ENCODE peak calls at places on chromosomes 16 and 17, in six cellular contexts. One of them, this sample, is unnamed.
A peak's percentile ranks its signal among the peaks of the same experiment; 100 is the strongest.

GRCh38 chr16:30656974-30657865 is 1.0 kb upstream of the FBRS start:
- DNase-seq in spleen: peak; percentile 77
- DNase-seq in A549: no peak
- DNase-seq in ovary: peak; percentile 46
- DNase-seq in CD8-positive, alpha-beta T cell: no peak
- DNase-seq in OCI-LY7: no peak
- DNase-seq in this sample: no peak

GRCh38 chr17:77887110-77887463 is 71.4 kb upstream of the TNRC6C start:
- DNase-seq in OCI-LY7: no peak
- DNase-seq in spleen: peak; percentile 41
- DNase-seq in CD8-positive, alpha-beta T cell: no peak
- DNase-seq in ovary: no peak
- DNase-seq in A549: no peak
- DNase-seq in this sample: no peak

GRCh38 chr16:85170066-85171003 is 58.1 kb upstream of the CIBAR2 start:
- DNase-seq in CD8-positive, alpha-beta T cell: no peak
- DNase-seq in ovary: no peak
- DNase-seq in spleen: no peak
- DNase-seq in OCI-LY7: no peak
- DNase-seq in A549: no peak
- DNase-seq in this sample: no peak

GRCh38 chr17:9971991-9972390 is 66.9 kb upstream of the RCVRN start:
- DNase-seq in ovary: peak; percentile 83
- DNase-seq in CD8-positive, alpha-beta T cell: no peak
- DNase-seq in spleen: peak; percentile 83
- DNase-seq in A549: peak; percentile 24
- DNase-seq in OCI-LY7: no peak
- DNase-seq in this sample: no peak

GRCh38 chr16:51759999-51760398 is 608.9 kb upstream of the SALL1 start:
- DNase-seq in OCI-LY7: no peak
- DNase-seq in CD8-positive, alpha-beta T cell: no peak
- DNase-seq in ovary: no peak
- DNase-seq in spleen: no peak
- DNase-seq in A549: no peak
- DNase-seq in this sample: no peak

GRCh38 chr16:64470916-64471315 is 650.9 kb downstream of the CDH11 start:
- DNase-seq in OCI-LY7: no peak
- DNase-seq in CD8-positive, alpha-beta T cell: no peak
- DNase-seq in A549: no peak
- DNase-seq in spleen: no peak
- DNase-seq in ovary: no peak
- DNase-seq in this sample: no peak

GRCh38 chr16:85431431-85432124 is 181.5 kb upstream of the GSE1 start:
- DNase-seq in ovary: peak; percentile 38
- DNase-seq in A549: no peak
- DNase-seq in spleen: peak; percentile 61
- DNase-seq in CD8-positive, alpha-beta T cell: no peak
- DNase-seq in OCI-LY7: no peak
- DNase-seq in this sample: no peak

GRCh38 chr17:9676742-9677387 is 31.5 kb downstream of the USP43 start:
- DNase-seq in OCI-LY7: no peak
- DNase-seq in spleen: no peak
- DNase-seq in CD8-positive, alpha-beta T cell: no peak
- DNase-seq in A549: peak; percentile 84
- DNase-seq in ovary: no peak
- DNase-seq in this sample: no peak

GRCh38 chr17:2822358-2822757 is 26.1 kb downstream of the RAP1GAP2 start:
- DNase-seq in CD8-positive, alpha-beta T cell: no peak
- DNase-seq in A549: no peak
- DNase-seq in spleen: no peak
- DNase-seq in ovary: no peak
- DNase-seq in OCI-LY7: no peak
- DNase-seq in this sample: no peak

GRCh38 chr17:65278050-65278819 is 141.1 kb downstream of the RGS9 start:
- DNase-seq in ovary: peak; percentile 56
- DNase-seq in CD8-positive, alpha-beta T cell: peak; percentile 20
- DNase-seq in A549: peak; percentile 73
- DNase-seq in OCI-LY7: peak; percentile 6
- DNase-seq in spleen: no peak
- DNase-seq in this sample: no peak

GRCh38 chr17:14270508-14270907 is 30.4 kb upstream of the HS3ST3B1 start:
- DNase-seq in ovary: no peak
- DNase-seq in CD8-positive, alpha-beta T cell: no peak
- DNase-seq in spleen: no peak
- DNase-seq in OCI-LY7: no peak
- DNase-seq in A549: no peak
- DNase-seq in this sample: no peak

GRCh38 chr16:78816499-78817441 is 717.3 kb downstream of the WWOX start:
- DNase-seq in OCI-LY7: no peak
- DNase-seq in A549: no peak
- DNase-seq in CD8-positive, alpha-beta T cell: no peak
- DNase-seq in ovary: no peak
- DNase-seq in spleen: no peak
- DNase-seq in this sample: no peak

GRCh38 chr17:80803451-80804428 is 187.9 kb upstream of the CHMP6 start:
- DNase-seq in ovary: peak; percentile 28
- DNase-seq in CD8-positive, alpha-beta T cell: no peak
- DNase-seq in A549: no peak
- DNase-seq in spleen: peak; percentile 43
- DNase-seq in OCI-LY7: no peak
- DNase-seq in this sample: no peak

GRCh38 chr17:45782889-45783592 is 1.1 kb upstream of the CRHR1 start:
- DNase-seq in ovary: no peak
- DNase-seq in spleen: no peak
- DNase-seq in CD8-positive, alpha-beta T cell: peak; percentile 35
- DNase-seq in OCI-LY7: no peak
- DNase-seq in A549: peak; percentile 58
- DNase-seq in this sample: no peak

GRCh38 chr16:14003119-14003570 is 68.0 kb upstream of the MRTFB start:
- DNase-seq in OCI-LY7: peak; percentile 24
- DNase-seq in spleen: peak; percentile 72
- DNase-seq in CD8-positive, alpha-beta T cell: no peak
- DNase-seq in A549: no peak
- DNase-seq in ovary: peak; percentile 63
- DNase-seq in this sample: no peak

GRCh38 chr16:14193316-14193871 is 122.3 kb downstream of the MRTFB start:
- DNase-seq in CD8-positive, alpha-beta T cell: peak; percentile 11
- DNase-seq in OCI-LY7: peak; percentile 74
- DNase-seq in ovary: no peak
- DNase-seq in spleen: no peak
- DNase-seq in A549: no peak
- DNase-seq in this sample: no peak

GRCh38 chr16:2487903-2488531 is 13.1 kb downstream of the TBC1D24 start:
- DNase-seq in CD8-positive, alpha-beta T cell: no peak
- DNase-seq in ovary: no peak
- DNase-seq in OCI-LY7: no peak
- DNase-seq in spleen: no peak
- DNase-seq in A549: no peak
- DNase-seq in this sample: no peak

GRCh38 chr17:83173997-83174858 is 94.8 kb downstream of the METRNL start:
- DNase-seq in spleen: peak; percentile 72
- DNase-seq in ovary: peak; percentile 50
- DNase-seq in OCI-LY7: peak; percentile 90
- DNase-seq in CD8-positive, alpha-beta T cell: no peak
- DNase-seq in A549: peak; percentile 37
- DNase-seq in this sample: no peak

GRCh38 chr17:61364463-61364846 is 35.2 kb upstream of the TBX2 start:
- DNase-seq in A549: no peak
- DNase-seq in CD8-positive, alpha-beta T cell: no peak
- DNase-seq in ovary: no peak
- DNase-seq in OCI-LY7: no peak
- DNase-seq in spleen: peak; percentile 20
- DNase-seq in this sample: no peak

GRCh38 chr17:21201302-21201602 is 12.7 kb downstream of the TMEM11 start:
- DNase-seq in A549: no peak
- DNase-seq in CD8-positive, alpha-beta T cell: no peak
- DNase-seq in OCI-LY7: no peak
- DNase-seq in ovary: no peak
- DNase-seq in spleen: no peak
- DNase-seq in this sample: no peak

GRCh38 chr17:27241346-27241946 is 52.5 kb upstream of the WSB1 start:
- DNase-seq in ovary: no peak
- DNase-seq in OCI-LY7: no peak
- DNase-seq in spleen: no peak
- DNase-seq in CD8-positive, alpha-beta T cell: no peak
- DNase-seq in A549: peak; percentile 20
- DNase-seq in this sample: no peak

DNA sequence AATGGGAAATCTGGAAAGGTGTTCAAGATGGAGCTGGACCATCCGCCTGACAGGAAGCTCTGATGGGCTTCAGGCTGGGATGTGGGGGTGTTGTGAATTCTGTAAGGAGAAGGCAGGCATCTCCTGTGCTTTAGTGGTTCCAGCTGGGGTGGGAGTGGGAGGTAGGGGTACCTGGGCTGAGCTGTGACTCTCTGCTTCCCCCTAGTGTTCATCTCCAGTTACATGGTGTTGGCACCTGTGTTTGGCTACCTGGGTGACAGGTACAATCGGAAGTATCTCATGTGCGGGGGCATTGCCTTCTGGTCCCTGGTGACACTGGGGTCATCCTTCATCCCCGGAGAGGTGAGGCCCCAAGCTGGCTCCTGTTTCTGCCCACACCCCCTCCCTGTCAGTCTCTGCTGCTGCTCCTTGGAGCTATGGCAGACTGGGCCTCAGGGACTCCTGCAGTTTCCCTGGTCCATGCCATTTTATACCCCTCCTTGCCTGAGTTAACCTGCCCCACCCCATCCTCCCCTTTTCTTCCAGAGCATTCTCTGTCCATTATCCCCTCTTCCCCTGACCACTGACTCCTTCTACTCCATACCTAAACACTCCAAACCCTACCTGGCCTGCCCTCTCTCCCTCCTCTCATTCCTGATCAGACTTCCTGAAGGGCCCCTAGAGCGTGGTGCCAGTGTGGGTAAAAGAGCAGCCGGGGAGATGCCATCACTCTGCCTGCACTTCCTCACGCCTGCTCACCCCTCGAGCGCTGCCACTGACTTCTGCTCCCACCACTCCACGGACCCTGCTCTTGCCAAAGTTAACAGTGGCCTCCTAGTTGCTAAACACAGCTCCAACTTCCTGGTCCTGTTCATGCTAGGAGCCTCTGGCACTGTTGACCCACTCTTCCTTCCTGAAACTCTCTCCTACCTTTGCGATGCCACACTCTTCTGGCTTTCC is 3.4 kb downstream of the SPNS1 start:
- DNase-seq in ovary: no peak
- DNase-seq in A549: no peak
- DNase-seq in spleen: no peak
- DNase-seq in OCI-LY7: peak; percentile 46
- DNase-seq in CD8-positive, alpha-beta T cell: peak; percentile 38
- DNase-seq in this sample: no peak
- TF ChIP-seq CTCF in ovary: no peak
- TF ChIP-seq CTCF in A549: peak; percentile 47
- TF ChIP-seq CTCF in spleen: peak; percentile 48
- TF ChIP-seq CTCF in OCI-LY7: peak; percentile 85
- TF ChIP-seq CTCF in CD8-positive, alpha-beta T cell: peak; percentile 42
- TF ChIP-seq CTCF in this sample: peak; percentile 2

DNA sequence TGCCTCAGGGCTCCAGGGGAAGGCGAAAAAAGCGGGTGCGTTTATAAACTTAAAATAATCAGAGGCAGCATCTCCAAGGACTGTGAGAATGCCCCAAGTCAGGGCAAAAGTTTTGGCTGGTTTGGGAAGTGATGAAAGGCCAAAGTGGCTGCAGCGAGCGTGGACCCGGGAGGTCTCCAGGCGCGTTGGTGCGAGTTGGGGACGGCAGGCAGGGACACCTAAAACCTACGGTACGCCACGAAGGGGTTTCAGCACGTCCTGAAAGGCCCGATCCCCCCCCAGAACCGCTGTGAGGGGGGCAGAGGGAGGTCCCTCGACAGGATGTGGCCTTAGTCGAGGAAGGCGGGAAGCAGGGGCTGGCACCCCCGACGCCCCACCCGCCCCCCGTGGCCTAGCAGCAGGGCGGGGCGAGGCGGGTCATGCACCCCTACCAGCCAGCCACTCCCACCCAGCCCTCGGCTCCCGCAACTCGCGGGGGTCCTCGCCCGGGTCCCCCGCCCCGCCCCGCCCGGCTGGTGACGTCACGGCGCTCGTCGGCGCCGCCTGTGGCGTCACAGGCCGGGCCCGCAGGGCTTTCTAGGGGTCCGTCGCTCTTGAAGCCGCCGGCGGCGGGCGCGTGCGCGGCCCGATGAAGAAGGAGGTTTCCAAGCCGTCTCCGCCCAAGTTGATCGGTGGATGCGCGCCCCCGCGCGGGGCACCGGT is at the start of gene MYCBPAP:
- DNase-seq in spleen: peak; percentile 93
- DNase-seq in CD8-positive, alpha-beta T cell: peak; percentile 74
- DNase-seq in A549: peak; percentile 83
- DNase-seq in OCI-LY7: peak; percentile 82
- DNase-seq in ovary: peak; percentile 89
- DNase-seq in this sample: no peak
- H3K4me3 ChIP-seq in spleen: peak within 1 kb of the TSS; percentile 59
- H3K4me3 ChIP-seq in CD8-positive, alpha-beta T cell: peak within 1 kb of the TSS; percentile 77
- H3K4me3 ChIP-seq in A549: peak within 1 kb of the TSS; percentile 54
- H3K4me3 ChIP-seq in OCI-LY7: peak within 1 kb of the TSS; percentile 79
- H3K4me3 ChIP-seq in ovary: peak within 1 kb of the TSS; percentile 61
- H3K4me3 ChIP-seq in this sample: peak within 1 kb of the TSS; percentile 50

GRCh38 chr17:1754430-1755112 is 7.3 kb upstream of the SERPINF1 start:
- DNase-seq in spleen: no peak
- DNase-seq in CD8-positive, alpha-beta T cell: no peak
- DNase-seq in OCI-LY7: no peak
- DNase-seq in ovary: no peak
- DNase-seq in A549: no peak
- DNase-seq in this sample: no peak

GRCh38 chr17:1753767-1754429 is 8.0 kb upstream of the SERPINF1 start:
- DNase-seq in ovary: no peak
- DNase-seq in CD8-positive, alpha-beta T cell: no peak
- DNase-seq in spleen: no peak
- DNase-seq in A549: peak; percentile 4
- DNase-seq in OCI-LY7: no peak
- DNase-seq in this sample: no peak

GRCh38 chr17:1755252-1755992 is 6.4 kb upstream of the SERPINF1 start:
- DNase-seq in OCI-LY7: no peak
- DNase-seq in A549: no peak
- DNase-seq in ovary: no peak
- DNase-seq in spleen: no peak
- DNase-seq in CD8-positive, alpha-beta T cell: no peak
- DNase-seq in this sample: no peak

GRCh38 chr17:1750628-1751027 is 8.0 kb downstream of the SERPINF2 start:
- DNase-seq in spleen: no peak
- DNase-seq in ovary: no peak
- DNase-seq in A549: no peak
- DNase-seq in OCI-LY7: no peak
- DNase-seq in CD8-positive, alpha-beta T cell: no peak
- DNase-seq in this sample: no peak

GRCh38 chr17:1752425-1752941 is 9.4 kb upstream of the SERPINF1 start:
- DNase-seq in spleen: peak; percentile 83
- DNase-seq in OCI-LY7: peak; percentile 17
- DNase-seq in CD8-positive, alpha-beta T cell: no peak
- DNase-seq in A549: peak; percentile 68
- DNase-seq in ovary: no peak
- DNase-seq in this sample: no peak
- TF ChIP-seq CTCF in spleen: no peak
- TF ChIP-seq CTCF in OCI-LY7: no peak
- TF ChIP-seq CTCF in CD8-positive, alpha-beta T cell: no peak
- TF ChIP-seq CTCF in A549: no peak
- TF ChIP-seq CTCF in ovary: no peak
- TF ChIP-seq CTCF in this sample: no peak

DNA sequence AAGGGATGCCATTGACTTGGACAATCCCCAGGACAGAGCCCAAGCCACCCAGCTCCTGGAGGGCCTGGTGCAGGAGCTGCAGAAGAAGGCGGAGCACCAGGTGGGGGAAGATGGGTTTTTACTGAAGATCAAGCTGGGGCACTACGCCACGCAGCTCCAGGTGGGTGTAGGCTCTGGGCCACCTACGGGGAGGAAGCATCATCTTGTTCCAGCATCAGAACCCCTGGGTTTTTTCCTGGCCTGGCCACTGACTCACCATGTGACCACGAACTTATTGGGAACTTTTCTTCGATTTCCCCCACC is 1.5 kb downstream of the STAT5A start:
- DNase-seq in CD8-positive, alpha-beta T cell: peak; percentile 42
- DNase-seq in OCI-LY7: no peak
- DNase-seq in ovary: peak; percentile 40
- DNase-seq in A549: no peak
- DNase-seq in spleen: peak; percentile 77
- DNase-seq in this sample: no peak
- H3K4me3 ChIP-seq in CD8-positive, alpha-beta T cell: peak overlapping the region; percentile 74
- H3K4me3 ChIP-seq in OCI-LY7: no peak overlapping the region
- H3K4me3 ChIP-seq in ovary: no peak overlapping the region
- H3K4me3 ChIP-seq in A549: no peak overlapping the region
- H3K4me3 ChIP-seq in spleen: peak overlapping the region; percentile 78
- H3K4me3 ChIP-seq in this sample: no peak overlapping the region

This sample was measured in AG04449.